ENCODE peak calls at places on chromosomes 16 and 17, in nine cellular contexts. S is cardiac fibroblast, C is neural progenitor cell, W is astrocyte of the spinal cord, M is dorsolateral prefrontal cortex, D is RWPE1, A is Peyer's patch, Q is GM06990, K is PC-9. Y is an unnamed sample.

GRCh38 chr17:79490530-79490929 is 120.3 kb downstream of the RBFOX3 start:
- DNase-seq in S (no peak), C (no peak), W (no peak), M (no peak), D (no peak), A (no peak), Q (no peak), K (no peak), Y (no peak)

GRCh38 chr17:15946611-15947120 is 1.7 kb downstream of the ADORA2B start:
- DNase-seq in S (peak), C (no peak), W (no peak), M (no peak), D (peak), A (no peak), Q (no peak), K (no peak), Y (no peak)

GRCh38 chr16:87436225-87437172 is 44.4 kb downstream of the MAP1LC3B start:
- DNase-seq in S (peak), C (no peak), W (peak), M (no peak), D (no peak), A (no peak), Q (no peak), K (no peak), Y (no peak)

GRCh38 chr16:3963203-3963602 is 82.7 kb upstream of the CREBBP start:
- DNase-seq in S (no peak), C (no peak), W (no peak), M (no peak), D (no peak), A (no peak), Q (no peak), K (no peak), Y (no peak)

GRCh38 chr16:50744911-50745310 is 3.0 kb downstream of the CYLD start:
- DNase-seq in S (no peak), C (no peak), W (no peak), M (no peak), D (peak), A (no peak), Q (no peak), K (peak), Y (no peak)

GRCh38 chr16:4373356-4373908 is 1.8 kb downstream of the VASN start:
- DNase-seq in S (no peak), C (no peak), W (no peak), M (no peak), D (peak), A (no peak), Q (no peak), K (no peak), Y (no peak)

GRCh38 chr16:79589495-79590134 is 10.9 kb downstream of the MAF start:
- DNase-seq in S (no peak), C (no peak), W (no peak), M (no peak), D (no peak), A (no peak), Q (no peak), K (no peak), Y (no peak)

GRCh38 chr17:56292010-56292409 is 138.7 kb downstream of the ANKFN1 start:
- DNase-seq in S (peak), C (no peak), W (peak), M (no peak), D (peak), A (no peak), Q (no peak), K (no peak), Y (no peak)

GRCh38 chr17:63358111-63358839 is 87.8 kb downstream of the CYB561 start:
- DNase-seq in S (peak), C (no peak), W (peak), M (no peak), D (no peak), A (no peak), Q (no peak), K (no peak), Y (no peak)

GRCh38 chr17:12709063-12709462 is 43.4 kb downstream of the MYOCD start:
- DNase-seq in S (no peak), C (no peak), W (no peak), M (no peak), D (no peak), A (no peak), Q (no peak), K (no peak), Y (no peak)

GRCh38 chr16:47460301-47460754 is 535 bp downstream of the ITFG1 start:
- DNase-seq in S (no peak), C (no peak), W (no peak), M (no peak), D (peak), A (no peak), Q (no peak), K (peak), Y (no peak)

GRCh38 chr17:80356231-80356856 is 58.6 kb upstream of the ENDOV start:
- DNase-seq in S (no peak), C (peak), W (no peak), M (no peak), D (no peak), A (no peak), Q (no peak), K (no peak), Y (no peak)

GRCh38 chr16:85989863-85990643 is 91.1 kb downstream of the IRF8 start:
- DNase-seq in S (no peak), C (no peak), W (no peak), M (no peak), D (no peak), A (no peak), Q (no peak), K (no peak), Y (peak)

GRCh38 chr16:64585367-64585766 is 536.5 kb downstream of the CDH11 start:
- DNase-seq in S (no peak), C (no peak), W (no peak), M (no peak), D (no peak), A (no peak), Q (no peak), K (no peak), Y (no peak)

GRCh38 chr16:68287276-68288251 is 23.2 kb downstream of the SLC7A6OS start:
- DNase-seq in S (peak), C (no peak), W (peak), M (no peak), D (peak), A (peak), Q (no peak), K (peak), Y (peak)

GRCh38 chr16:4190934-4191333 is 50.9 kb downstream of the SRL start:
- DNase-seq in S (no peak), C (no peak), W (no peak), M (no peak), D (no peak), A (no peak), Q (no peak), K (no peak), Y (no peak)

GRCh38 chr16:70715860-70716357 is 30.1 kb upstream of the MTSS2 start:
- DNase-seq in S (peak), C (no peak), W (peak), M (no peak), D (no peak), A (no peak), Q (no peak), K (no peak), Y (no peak)

GRCh38 chr17:49787932-49788442 is 494 bp upstream of the KAT7 start:
- DNase-seq in S (no peak), C (peak), W (no peak), M (no peak), D (no peak), A (no peak), Q (no peak), K (no peak), Y (no peak)

GRCh38 chr16:12871784-12872183 is 29.6 kb upstream of the SHISA9 start:
- DNase-seq in S (no peak), C (no peak), W (no peak), M (no peak), D (no peak), A (no peak), Q (no peak), K (no peak), Y (no peak)

GRCh38 chr17:49889500-49889899 is 41.6 kb upstream of the TAC4 start:
- DNase-seq in S (no peak), C (no peak), W (no peak), M (no peak), D (no peak), A (no peak), Q (no peak), K (peak), Y (peak)

GRCh38 chr17:42276359-42276608 is at the start of gene STAT5B:
- DNase-seq in S (peak), C (peak), W (no peak), M (peak), D (peak), A (peak), Q (peak), K (no peak), Y (no peak)

GRCh38 chr17:69175812-69176517 is 34.3 kb upstream of the ABCA6 start:
- DNase-seq in S (peak), C (no peak), W (peak), M (no peak), D (peak), A (no peak), Q (no peak), K (peak), Y (no peak)

GRCh38 chr17:51197754-51198153 is 31.5 kb downstream of the NME2 start:
- DNase-seq in S (no peak), C (no peak), W (no peak), M (no peak), D (no peak), A (no peak), Q (no peak), K (no peak), Y (no peak)

GRCh38 chr17:82497483-82498405 is 21.8 kb upstream of the FOXK2 start:
- DNase-seq in S (peak), C (peak), W (peak), M (no peak), D (peak), A (peak), Q (peak), K (no peak), Y (no peak)

GRCh38 chr17:1916963-1917715 is 87.3 kb downstream of the RPA1 start:
- DNase-seq in S (no peak), C (no peak), W (no peak), M (no peak), D (no peak), A (no peak), Q (no peak), K (no peak), Y (no peak)

GRCh38 chr17:2346475-2346874 is 9.2 kb downstream of the SGSM2 start:
- DNase-seq in S (no peak), C (no peak), W (no peak), M (no peak), D (no peak), A (no peak), Q (no peak), K (peak), Y (no peak)

GRCh38 chr16:31409433-31409832 is 16.3 kb downstream of the ITGAD start:
- DNase-seq in S (peak), C (no peak), W (no peak), M (no peak), D (no peak), A (no peak), Q (no peak), K (peak), Y (no peak)

GRCh38 chr16:88318521-88318920 is 64.2 kb upstream of the ZNF469 start:
- DNase-seq in S (no peak), C (no peak), W (no peak), M (no peak), D (no peak), A (no peak), Q (no peak), K (no peak), Y (no peak)

GRCh38 chr17:21272881-21273839 is 11.4 kb upstream of the MAP2K3 start:
- DNase-seq in S (no peak), C (no peak), W (no peak), M (no peak), D (peak), A (no peak), Q (no peak), K (no peak), Y (peak)

GRCh38 chr16:49012961-49013726 is 268.5 kb downstream of the CBLN1 start:
- DNase-seq in S (no peak), C (no peak), W (no peak), M (peak), D (no peak), A (no peak), Q (no peak), K (no peak), Y (peak)

GRCh38 chr16:48511716-48512115 is 98.3 kb downstream of the N4BP1 start:
- DNase-seq in S (no peak), C (no peak), W (no peak), M (no peak), D (peak), A (no peak), Q (no peak), K (no peak), Y (peak)

GRCh38 chr16:6888536-6888935 is 444.1 kb upstream of the RBFOX1 start:
- DNase-seq in S (no peak), C (no peak), W (no peak), M (no peak), D (no peak), A (no peak), Q (no peak), K (no peak), Y (no peak)

GRCh38 chr17:82297804-82298537 is 19.4 kb downstream of the CD7 start:
- DNase-seq in S (peak), C (no peak), W (peak), M (peak), D (peak), A (peak), Q (peak), K (peak), Y (peak)

GRCh38 chr17:2203818-2204217 is 99.8 kb downstream of the SMG6 start:
- DNase-seq in S (no peak), C (no peak), W (no peak), M (no peak), D (no peak), A (no peak), Q (no peak), K (no peak), Y (no peak)

GRCh38 chr17:83173997-83174858 is 94.8 kb downstream of the METRNL start:
- DNase-seq in S (peak), C (peak), W (no peak), M (no peak), D (no peak), A (peak), Q (peak), K (no peak), Y (peak)

GRCh38 chr17:80948961-80949450 is 42.6 kb upstream of the CHMP6 start:
- DNase-seq in S (no peak), C (no peak), W (no peak), M (peak), D (no peak), A (no peak), Q (no peak), K (no peak), Y (no peak)

DNA sequence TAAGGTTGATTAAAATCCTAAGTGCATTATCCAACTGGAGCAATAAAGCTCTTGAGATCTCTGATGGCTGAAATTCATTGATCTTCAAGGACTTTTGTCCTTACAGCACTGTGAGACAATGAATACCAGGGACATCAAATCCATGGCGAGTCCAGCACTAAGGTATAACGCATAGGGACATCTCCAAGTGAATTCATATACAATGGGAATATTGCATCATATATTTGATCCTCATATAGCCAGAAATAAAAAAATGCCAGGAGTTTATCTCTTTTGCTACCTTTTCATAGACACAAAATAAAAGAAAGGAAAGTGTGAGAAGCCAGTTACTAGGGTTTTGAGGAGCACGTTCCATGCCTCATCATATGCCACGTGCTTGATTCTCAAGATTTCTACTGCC is 112.5 kb upstream of the CDH13 start:
- DNase-seq in S (no peak), C (no peak), W (no peak), M (no peak), D (no peak), A (no peak), Q (no peak), K (no peak), Y (no peak)
- TF ChIP-seq CTCF in S (no peak), C (no peak), W (no peak), M (no peak), D (no peak), A (no peak), Q (no peak), K (no peak), Y (no peak)

DNA sequence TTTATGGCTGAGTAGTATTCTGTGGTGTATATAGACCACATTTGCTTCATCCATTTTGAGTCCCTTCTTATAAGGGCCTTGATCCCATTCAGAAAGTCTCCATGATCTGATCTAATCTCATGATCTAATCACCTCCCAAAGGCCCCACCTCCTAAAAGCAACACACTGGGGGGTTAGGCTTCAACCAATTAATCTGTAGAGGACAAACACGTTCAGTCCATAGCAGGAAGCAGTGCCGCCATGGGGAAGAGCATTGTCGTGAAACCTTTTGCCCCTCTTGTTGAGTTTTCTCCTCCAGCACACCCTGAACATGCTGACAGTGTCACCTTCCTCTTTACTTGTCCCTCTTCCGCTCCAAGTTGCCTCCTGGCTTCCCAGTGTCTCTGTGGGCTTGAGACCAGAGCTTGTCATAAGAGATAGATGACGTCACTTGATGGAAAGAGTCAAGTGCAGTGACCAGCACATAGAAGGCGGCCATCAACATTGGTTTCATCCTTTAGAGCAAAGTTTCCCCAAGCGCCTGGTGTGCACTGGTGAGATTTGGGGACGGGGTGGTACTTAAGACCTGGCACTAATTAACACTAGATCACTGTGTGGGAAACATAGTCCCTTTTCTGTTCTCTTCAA is 74.1 kb downstream of the PRKCB start:
- DNase-seq in S (no peak), C (no peak), W (no peak), M (no peak), D (no peak), A (no peak), Q (no peak), K (no peak), Y (no peak)
- TF ChIP-seq CTCF in S (no peak), C (no peak), W (no peak), M (no peak), D (no peak), A (no peak), Q (no peak), K (no peak), Y (no peak)

DNA sequence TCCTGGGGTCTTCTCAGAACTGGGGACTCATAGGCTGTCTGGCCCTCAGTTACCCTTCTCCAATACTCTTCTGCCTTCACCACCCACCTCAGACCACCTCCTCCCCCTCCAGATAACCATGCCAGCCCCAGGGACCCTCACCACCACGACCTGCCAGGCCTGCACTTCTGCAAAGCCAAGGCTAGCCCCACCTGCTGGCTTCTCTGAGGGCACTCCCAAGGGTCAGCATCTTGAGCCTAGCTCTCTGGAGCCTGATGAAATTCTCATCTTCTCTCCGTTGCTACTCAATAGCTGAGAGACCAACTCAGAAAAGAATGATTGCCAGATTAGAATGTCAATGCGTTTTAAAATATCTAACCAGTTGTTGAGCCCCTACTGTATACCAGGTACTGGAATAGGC is 56.1 kb upstream of the LYRM9 start:
- DNase-seq in S (no peak), C (no peak), W (no peak), M (no peak), D (no peak), A (no peak), Q (no peak), K (no peak), Y (no peak)
- TF ChIP-seq CTCF in S (no peak), C (no peak), W (no peak), M (no peak), D (no peak), A (no peak), Q (peak), K (no peak), Y (no peak)

GRCh38 chr17:40340880-40341807 is 23.4 kb downstream of the GJD3 start:
- DNase-seq in S (peak), C (peak), W (peak), M (peak), D (peak), A (peak), Q (peak), K (peak), Y (peak)
- TF ChIP-seq CTCF in S (peak), C (no peak), W (no peak), M (peak), D (no peak), A (peak), Q (peak), K (peak), Y (no peak)